ENCODE peak calls at places on chromosome 20, in six cellular contexts. H, O, X, K, Y and G are unnamed samples.
A peak's percentile ranks its signal among the peaks of the same experiment; 100 is the strongest.

GRCh38 chr20:32917191-32917950 is 58.6 kb downstream of the EFCAB8 start:
- DNase-seq in H (no peak), O (no peak), X (no peak), K (no peak), Y (no peak), G (no peak)

GRCh38 chr20:51487525-51488279 is 54.8 kb downstream of the NFATC2 start:
- DNase-seq in H (peak; percentile 6), O (no peak), X (peak; percentile 94), K (no peak), Y (no peak), G (no peak)

GRCh38 chr20:59042151-59042795 is at the start of gene PRELID3B:
- DNase-seq in H (peak; percentile 44), O (no peak), X (no peak), K (no peak), Y (peak; percentile 50), G (peak; percentile 76)

GRCh38 chr20:22773326-22773725 is 189.0 kb upstream of the FOXA2 start:
- DNase-seq in H (no peak), O (no peak), X (no peak), K (no peak), Y (no peak), G (no peak)

GRCh38 chr20:1171461-1172093 is 13.2 kb downstream of the TMEM74B start:
- DNase-seq in H (no peak), O (peak; percentile 35), X (no peak), K (no peak), Y (peak; percentile 76), G (peak; percentile 79)

GRCh38 chr20:5973971-5974370 is 23.5 kb downstream of the MCM8 start:
- DNase-seq in H (no peak), O (no peak), X (no peak), K (no peak), Y (no peak), G (no peak)

GRCh38 chr20:15079594-15080340 is 742.4 kb upstream of the FLRT3 start:
- DNase-seq in H (no peak), O (no peak), X (no peak), K (no peak), Y (no peak), G (no peak)

GRCh38 chr20:63529180-63529860 is 7.9 kb downstream of the PTK6 start:
- DNase-seq in H (no peak), O (no peak), X (no peak), K (no peak), Y (no peak), G (peak; percentile 53)

GRCh38 chr20:8231038-8231437 is 99.0 kb downstream of the PLCB1 start:
- DNase-seq in H (no peak), O (no peak), X (no peak), K (no peak), Y (no peak), G (no peak)

DNA sequence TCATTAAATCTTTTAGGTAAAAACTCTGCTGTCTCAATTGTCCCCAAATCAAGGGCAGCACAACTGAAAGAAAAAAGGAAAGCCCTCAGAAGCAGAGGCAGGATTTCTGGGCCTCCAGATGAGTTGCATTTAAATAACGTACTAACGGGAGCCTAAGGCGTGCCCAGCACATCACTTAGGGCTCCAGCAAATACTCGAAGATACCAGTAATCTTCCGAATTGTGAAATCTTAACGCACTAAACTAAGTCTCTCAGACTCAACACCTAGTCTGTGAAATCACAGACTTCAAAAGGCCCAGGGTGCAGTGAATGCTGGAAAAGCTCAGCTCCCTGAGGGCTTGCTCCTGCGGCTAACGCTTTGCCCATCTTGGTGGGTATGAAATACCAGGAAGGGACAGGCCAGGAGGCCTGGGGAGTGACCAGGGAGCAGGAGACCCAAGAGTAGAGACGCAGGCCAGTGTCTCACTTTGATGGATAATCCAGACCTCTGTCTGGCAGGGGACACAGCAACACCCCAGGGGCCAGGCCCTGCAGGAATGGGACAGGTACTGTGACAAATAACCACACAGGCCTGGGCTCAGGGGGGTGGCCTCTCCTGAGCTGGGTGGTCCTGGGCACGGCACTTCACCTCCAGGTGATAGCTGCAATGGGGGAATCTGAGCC is 36.4 kb downstream of the RRBP1 start:
- DNase-seq in H (peak; percentile 4), O (no peak), X (no peak), K (no peak), Y (no peak), G (no peak)
- H3K36me3 ChIP-seq in H (no peaks in the 10 kb centered on the region), O (peaks cover 73% of the 10 kb centered on the region), X (peaks cover 45% of the 10 kb centered on the region), K (peaks cover 2% of the 10 kb centered on the region), Y (no peaks in the 10 kb centered on the region), G (peaks cover 9% of the 10 kb centered on the region)

GRCh38 chr20:47503685-47504084 is 2.0 kb downstream of the NCOA3 start:
- DNase-seq in H (no peak), O (no peak), X (no peak), K (no peak), Y (no peak), G (no peak)
- H3K4me3 ChIP-seq in H (peak overlapping the region; percentile 97), O (no peak overlapping the region), X (peak overlapping the region; percentile 83), K (peak overlapping the region; percentile 91), Y (peak overlapping the region; percentile 87), G (no peak overlapping the region)

GRCh38 chr20:13220194-13220856 is 749 bp upstream of the ISM1 start:
- DNase-seq in H (peak; percentile 60), O (no peak), X (no peak), K (no peak), Y (peak; percentile 87), G (peak; percentile 82)
- H3K27me3 ChIP-seq in H (peaks cover 24% of the 10 kb centered on the region), O (peaks cover 63% of the 10 kb centered on the region), X (peaks cover 46% of the 10 kb centered on the region), K (peaks cover 8% of the 10 kb centered on the region), Y (peaks cover 83% of the 10 kb centered on the region), G (peaks cover 70% of the 10 kb centered on the region)

GRCh38 chr20:49099011-49099410 is 52.9 kb downstream of the CSE1L start:
- DNase-seq in H (no peak), O (no peak), X (no peak), K (no peak), Y (no peak), G (no peak)
- H3K36me3 ChIP-seq in H (no peaks in the 10 kb centered on the region), O (peaks cover 92% of the 10 kb centered on the region), X (peaks cover 47% of the 10 kb centered on the region), K (peaks cover 49% of the 10 kb centered on the region), Y (peaks cover 78% of the 10 kb centered on the region), G (peaks cover 49% of the 10 kb centered on the region)

DNA sequence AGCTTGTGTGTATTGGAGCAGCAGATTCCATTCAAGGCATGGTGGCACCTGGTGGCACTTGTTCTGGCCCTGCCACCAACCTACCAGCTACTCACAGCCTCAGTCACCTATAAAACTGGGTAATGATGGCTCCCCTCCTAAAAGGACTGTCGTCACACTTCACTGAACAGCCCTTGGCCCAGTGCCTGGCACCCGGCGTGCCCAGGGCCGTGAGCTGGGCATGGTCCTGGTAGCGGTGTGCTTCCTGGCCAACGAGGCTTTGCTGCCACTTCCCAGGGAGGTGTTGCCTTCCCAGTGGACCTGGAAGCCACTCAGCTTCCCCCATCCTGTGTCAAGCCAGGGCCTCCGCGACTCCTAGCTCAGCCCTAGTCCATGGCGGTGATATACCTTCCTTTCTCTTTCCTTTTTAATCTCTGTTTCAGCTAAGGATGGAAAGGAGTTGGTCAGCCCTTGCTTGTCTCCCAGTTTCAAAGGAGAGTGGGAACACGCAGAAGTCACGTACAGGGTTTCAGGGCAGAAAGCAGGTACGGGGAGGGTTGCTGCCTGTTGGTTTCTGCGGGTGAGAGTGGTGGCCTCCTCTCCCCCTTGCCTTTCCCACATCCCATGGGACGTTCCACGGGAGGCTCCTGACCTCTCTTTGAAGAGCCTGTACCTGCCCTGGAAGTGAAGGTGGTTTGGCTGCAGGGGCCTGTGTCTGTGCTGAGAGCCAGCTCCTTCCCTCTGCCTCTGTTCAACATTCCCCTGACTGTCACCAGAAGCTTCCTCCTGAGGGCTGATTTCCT is 25.5 kb downstream of the ENTPD6 start:
- DNase-seq in H (peak; percentile 86), O (no peak), X (no peak), K (no peak), Y (no peak), G (peak; percentile 26)
- H3K4me3 ChIP-seq in H (no peak overlapping the region), O (no peak overlapping the region), X (no peak overlapping the region), K (no peak overlapping the region), Y (no peak overlapping the region), G (no peak overlapping the region)

GRCh38 chr20:47115694-47116093 is 221.1 kb downstream of the EYA2 start:
- DNase-seq in H (no peak), O (no peak), X (no peak), K (no peak), Y (no peak), G (no peak)

GRCh38 chr20:47113362-47114118 is 218.9 kb downstream of the EYA2 start:
- DNase-seq in H (no peak), O (no peak), X (no peak), K (no peak), Y (no peak), G (no peak)

GRCh38 chr20:47110819-47111218 is 216.2 kb downstream of the EYA2 start:
- DNase-seq in H (no peak), O (no peak), X (no peak), K (no peak), Y (no peak), G (no peak)

GRCh38 chr20:47108994-47109393 is 214.4 kb downstream of the EYA2 start:
- DNase-seq in H (no peak), O (no peak), X (no peak), K (no peak), Y (no peak), G (no peak)

GRCh38 chr20:47111576-47111975 is 216.9 kb downstream of the EYA2 start:
- DNase-seq in H (no peak), O (no peak), X (no peak), K (no peak), Y (no peak), G (no peak)
- H3K27me3 ChIP-seq in H (no peaks in the 10 kb centered on the region), O (no peaks in the 10 kb centered on the region), X (no peaks in the 10 kb centered on the region), K (no peaks in the 10 kb centered on the region), Y (no peaks in the 10 kb centered on the region), G (no peaks in the 10 kb centered on the region)

DNA sequence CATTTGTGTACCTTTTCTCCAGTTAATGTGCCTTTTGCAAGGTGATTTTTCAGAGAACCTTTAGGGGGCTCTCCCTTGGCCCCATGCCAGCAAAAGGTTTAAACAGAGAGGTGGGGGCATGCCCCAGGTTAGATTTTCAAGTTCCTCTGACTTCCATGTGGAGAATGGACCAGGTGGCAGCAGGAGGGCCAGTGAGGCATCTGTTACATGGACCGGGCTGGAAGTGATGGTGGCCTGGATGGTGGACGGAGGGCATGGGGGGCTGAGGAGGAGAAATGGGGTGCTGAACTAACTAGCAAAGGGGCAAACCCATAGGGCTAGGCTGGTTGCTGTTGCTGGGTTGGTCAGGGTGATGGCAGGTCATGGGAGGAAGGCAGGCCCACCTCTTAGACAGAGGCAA is 20.7 kb upstream of the BPI start:
- DNase-seq in H (no peak), O (no peak), X (no peak), K (no peak), Y (no peak), G (no peak)
- H3K36me3 ChIP-seq in H (no peaks in the 10 kb centered on the region), O (no peaks in the 10 kb centered on the region), X (no peaks in the 10 kb centered on the region), K (no peaks in the 10 kb centered on the region), Y (no peaks in the 10 kb centered on the region), G (no peaks in the 10 kb centered on the region)